ENCODE peak calls at places on chromosome 20, in seven cellular contexts. M is fibroblast of pulmonary artery; Y is HFFc6; N is T1000; R is EL; J is stimulated activated naive CD8-positive, alpha-beta T cell treated with anti-CD3 and anti-CD28 coated beads, Interleukin-15, Interleukin-2, amounts not matched to agents 100 U/mL and 50 U/mL, for 24 hours; C is NCI-H226. D is an unnamed sample.

GRCh38 chr20:63325554-63326313 is 32.7 kb downstream of the COL20A1 start:
- DNase-seq in N (no peak), M (no peak), R (no peak), C (no peak), Y (no peak), J (no peak), D (no peak)

GRCh38 chr20:36249450-36249849 is 13.2 kb downstream of the AAR2 start:
- DNase-seq in J (no peak), C (no peak), R (no peak), M (no peak), Y (no peak), N (no peak), D (no peak)

GRCh38 chr20:43666376-43667328 is at the start of gene MYBL2:
- DNase-seq in J (peak; percentile 78), N (peak; percentile 78), R (peak; percentile 74), Y (peak; percentile 29), M (peak; percentile 60), C (peak; percentile 53), D (no peak)

GRCh38 chr20:39259010-39259803 is 297.1 kb downstream of the DHX35 start:
- DNase-seq in R (no peak), Y (no peak), N (no peak), M (no peak), J (no peak), C (no peak), D (no peak)

GRCh38 chr20:41913146-41913545 is 295.0 kb upstream of the CHD6 start:
- DNase-seq in N (no peak), J (no peak), M (no peak), C (no peak), R (no peak), Y (no peak), D (no peak)

GRCh38 chr20:15889073-15889923 is 684.0 kb downstream of the KIF16B start:
- DNase-seq in M (no peak), Y (no peak), N (no peak), C (no peak), J (no peak), R (no peak), D (no peak)

GRCh38 chr20:38825571-38825900 is 20.0 kb downstream of the PPP1R16B start:
- DNase-seq in N (no peak), M (no peak), J (no peak), Y (no peak), R (no peak), C (no peak), D (no peak)

GRCh38 chr20:2252419-2253060 is 43.3 kb upstream of the TGM3 start:
- DNase-seq in M (no peak), Y (no peak), N (no peak), J (no peak), C (no peak), R (no peak), D (no peak)

GRCh38 chr20:54110041-54110440 is 39.6 kb upstream of the BCAS1 start:
- DNase-seq in M (peak; percentile 16), C (no peak), J (no peak), N (no peak), Y (no peak), R (no peak), D (no peak)

GRCh38 chr20:29876911-29877285 is 1380.6 kb upstream of the DEFB115 start:
- DNase-seq in J (no peak), C (no peak), N (no peak), M (no peak), Y (no peak), R (no peak), D (no peak)

GRCh38 chr20:57381596-57382503 is 9.3 kb upstream of the RBM38 start:
- DNase-seq in Y (peak; percentile 61), R (peak; percentile 72), N (peak; percentile 74), C (peak; percentile 51), J (peak; percentile 86), M (peak; percentile 79), D (peak; percentile 73)

GRCh38 chr20:20253039-20253743 is 114.7 kb upstream of the INSM1 start:
- DNase-seq in N (no peak), Y (no peak), J (no peak), M (no peak), R (no peak), C (no peak), D (no peak)

GRCh38 chr20:32484221-32485125 is 100.7 kb downstream of the NOL4L start:
- DNase-seq in Y (no peak), J (peak; percentile 51), C (no peak), R (peak; percentile 28), N (no peak), M (peak; percentile 29), D (no peak)

GRCh38 chr20:17835240-17835940 is 133.2 kb downstream of the SNX5 start:
- DNase-seq in C (peak; percentile 88), J (no peak), N (peak; percentile 69), M (peak; percentile 85), Y (peak; percentile 85), R (peak; percentile 94), D (peak; percentile 85)

GRCh38 chr20:53917145-53918009 is 153.0 kb downstream of the BCAS1 start:
- DNase-seq in C (no peak), R (peak; percentile 71), M (peak; percentile 70), Y (peak; percentile 61), N (no peak), J (no peak), D (no peak)

GRCh38 chr20:25296094-25297093 is 48.5 kb downstream of the PYGB start:
- DNase-seq in R (peak; percentile 28), N (no peak), Y (peak; percentile 3), J (peak; percentile 37), C (peak; percentile 17), M (no peak), D (peak; percentile 24)

GRCh38 chr20:31572042-31572700 is 32.9 kb upstream of the ID1 start:
- DNase-seq in J (no peak), Y (no peak), R (no peak), N (no peak), M (no peak), C (no peak), D (no peak)

GRCh38 chr20:48490976-48491657 is 336.7 kb downstream of the PREX1 start:
- DNase-seq in N (no peak), C (no peak), J (no peak), M (no peak), R (no peak), Y (no peak), D (no peak)

GRCh38 chr20:57618091-57618765 is 2.0 kb downstream of the ZBP1 start:
- DNase-seq in M (no peak), J (peak; percentile 43), R (peak; percentile 19), Y (peak; percentile 9), C (no peak), N (no peak), D (peak; percentile 61)

GRCh38 chr20:41345729-41346067 is 5.1 kb downstream of the LPIN3 start:
- DNase-seq in J (no peak), N (no peak), C (no peak), M (no peak), R (no peak), Y (no peak), D (no peak)

GRCh38 chr20:58650776-58651547 is at the start of gene STX16:
- DNase-seq in C (peak; percentile 93), N (peak; percentile 36), Y (peak; percentile 86), M (peak; percentile 94), R (peak; percentile 96), J (peak; percentile 92), D (peak; percentile 92)

GRCh38 chr20:50111120-50111828 is 1.7 kb downstream of the UBE2V1 start:
- DNase-seq in C (peak; percentile 42), J (peak; percentile 62), Y (peak; percentile 76), R (peak; percentile 83), N (peak; percentile 56), M (peak; percentile 41), D (peak; percentile 44)

GRCh38 chr20:44911264-44911921 is 1.5 kb downstream of the PABPC1L start:
- DNase-seq in M (peak; percentile 62), N (peak; percentile 42), C (peak; percentile 59), J (peak; percentile 75), R (peak; percentile 66), Y (peak; percentile 24), D (peak; percentile 53)

GRCh38 chr20:64205611-64206026 is 41.4 kb downstream of the MYT1 start:
- DNase-seq in R (no peak), C (no peak), Y (no peak), N (no peak), J (no peak), M (no peak), D (no peak)

GRCh38 chr20:14374191-14374590 is 36.8 kb upstream of the FLRT3 start:
- DNase-seq in N (no peak), R (no peak), Y (no peak), C (no peak), J (no peak), M (no peak), D (no peak)

GRCh38 chr20:62354031-62354808 is 12.9 kb downstream of the LAMA5 start:
- DNase-seq in J (no peak), Y (no peak), C (no peak), R (no peak), N (no peak), M (no peak), D (no peak)

GRCh38 chr20:39651645-39652340 is 689.6 kb downstream of the DHX35 start:
- DNase-seq in N (no peak), J (no peak), R (no peak), Y (no peak), C (no peak), M (no peak), D (no peak)

GRCh38 chr20:4791121-4791520 is 69.4 kb downstream of the PRND start:
- DNase-seq in J (no peak), M (no peak), C (no peak), N (no peak), Y (no peak), R (no peak), D (no peak)

GRCh38 chr20:16147221-16147620 is 426.0 kb downstream of the KIF16B start:
- DNase-seq in Y (no peak), J (no peak), N (no peak), R (no peak), C (no peak), M (no peak), D (no peak)

GRCh38 chr20:25579081-25579770 is 6.1 kb downstream of the NINL start:
- DNase-seq in Y (no peak), N (no peak), M (no peak), J (no peak), C (no peak), R (no peak), D (no peak)